ENCODE peak calls at places on chromosomes 4 and X, in eight cellular contexts. D is sigmoid colon, A is fibroblast of lung, R is breast epithelium, C is HepG2, W is A549, N is neural progenitor cell, Q is BJ. U is an unnamed sample.

GRCh38 chr4:73443224-73443623 is 7.2 kb downstream of the AFP start:
- DNase-seq in D (no peak), A (no peak), R (no peak), C (no peak), W (no peak), N (no peak), Q (no peak), U (no peak)

GRCh38 chr4:142614621-142615323 is 231.3 kb downstream of the INPP4B start:
- DNase-seq in D (no peak), A (peak; percentile 77), R (no peak), C (no peak), W (peak; percentile 4), N (no peak), Q (peak; percentile 56), U (peak; percentile 79)

GRCh38 chrX:17632942-17633341 is 104.4 kb upstream of the SCML1 start:
- DNase-seq in D (no peak), A (no peak), R (no peak), C (no peak), W (no peak), N (no peak), Q (no peak), U (peak; percentile 25)

GRCh38 chrX:154135458-154136229 is 8.4 kb upstream of the OPN1LW start:
- DNase-seq in D (no peak), A (no peak), R (no peak), C (no peak), W (no peak), N (no peak), Q (no peak), U (no peak)

GRCh38 chrX:153509592-153509991 is 7.8 kb upstream of the ATP2B3 start:
- DNase-seq in D (no peak), A (no peak), R (no peak), C (no peak), W (no peak), N (no peak), Q (no peak), U (no peak)

GRCh38 chr4:14924945-14925344 is 77.3 kb upstream of the CPEB2 start:
- DNase-seq in D (no peak), A (no peak), R (no peak), C (no peak), W (no peak), N (no peak), Q (no peak), U (no peak)

GRCh38 chrX:124216396-124217124 is 115.9 kb upstream of the TEX13D start:
- DNase-seq in D (no peak), A (no peak), R (no peak), C (no peak), W (no peak), N (peak; percentile 69), Q (no peak), U (no peak)

GRCh38 chr4:110271986-110272385 is 73.6 kb upstream of the ELOVL6 start:
- DNase-seq in D (no peak), A (peak; percentile 50), R (no peak), C (no peak), W (no peak), N (no peak), Q (no peak), U (peak; percentile 12)

GRCh38 chrX:110316351-110317078 is 1.4 kb downstream of the AMMECR1 start:
- DNase-seq in D (no peak), A (no peak), R (no peak), C (no peak), W (no peak), N (peak; percentile 9), Q (no peak), U (peak; percentile 12)

GRCh38 chr4:88188738-88189417 is 30.4 kb upstream of the ABCG2 start:
- DNase-seq in D (no peak), A (no peak), R (no peak), C (no peak), W (no peak), N (no peak), Q (no peak), U (no peak)

GRCh38 chrX:44093431-44093830 is 120.2 kb upstream of the NDP start:
- DNase-seq in D (no peak), A (no peak), R (no peak), C (no peak), W (no peak), N (no peak), Q (no peak), U (no peak)

GRCh38 chr4:8322794-8323704 is 53.5 kb downstream of the HTRA3 start:
- DNase-seq in D (peak; percentile 44), A (no peak), R (no peak), C (no peak), W (no peak), N (no peak), Q (no peak), U (no peak)

GRCh38 chrX:103919336-103919682 is 43.1 kb upstream of the TMSB15B start:
- DNase-seq in D (no peak), A (peak; percentile 54), R (no peak), C (no peak), W (peak; percentile 72), N (no peak), Q (no peak), U (peak; percentile 49)

GRCh38 chr4:73816814-73817213 is 19.7 kb upstream of the CXCL6 start:
- DNase-seq in D (no peak), A (peak; percentile 95), R (no peak), C (no peak), W (peak; percentile 66), N (no peak), Q (peak; percentile 27), U (peak; percentile 94)

GRCh38 chr4:184475096-184475461 is 729 bp upstream of the IRF2 start:
- DNase-seq in D (peak; percentile 84), A (peak; percentile 42), R (no peak), C (no peak), W (peak; percentile 27), N (no peak), Q (no peak), U (peak; percentile 65)

GRCh38 chrX:34918856-34919255 is 23.7 kb upstream of the FAM47B start:
- DNase-seq in D (no peak), A (peak; percentile 57), R (no peak), C (peak; percentile 9), W (peak; percentile 70), N (peak; percentile 74), Q (no peak), U (peak; percentile 73)
- TF ChIP-seq CTCF in D (no peak), A (peak; percentile 53), R (no peak), C (no peak), W (peak; percentile 58), N (peak; percentile 69), Q (peak; percentile 41), U (peak; percentile 50)

GRCh38 chr4:185645403-185645802 is 110.1 kb upstream of the PDLIM3 start:
- DNase-seq in D (no peak), A (no peak), R (no peak), C (no peak), W (no peak), N (no peak), Q (no peak), U (no peak)
- H3K4me3 ChIP-seq in D (no peak overlapping the region), A (no peak overlapping the region), R (no peak overlapping the region), C (no peak overlapping the region), W (no peak overlapping the region), N (no peak overlapping the region), Q (no peak overlapping the region), U (no peak overlapping the region)

DNA sequence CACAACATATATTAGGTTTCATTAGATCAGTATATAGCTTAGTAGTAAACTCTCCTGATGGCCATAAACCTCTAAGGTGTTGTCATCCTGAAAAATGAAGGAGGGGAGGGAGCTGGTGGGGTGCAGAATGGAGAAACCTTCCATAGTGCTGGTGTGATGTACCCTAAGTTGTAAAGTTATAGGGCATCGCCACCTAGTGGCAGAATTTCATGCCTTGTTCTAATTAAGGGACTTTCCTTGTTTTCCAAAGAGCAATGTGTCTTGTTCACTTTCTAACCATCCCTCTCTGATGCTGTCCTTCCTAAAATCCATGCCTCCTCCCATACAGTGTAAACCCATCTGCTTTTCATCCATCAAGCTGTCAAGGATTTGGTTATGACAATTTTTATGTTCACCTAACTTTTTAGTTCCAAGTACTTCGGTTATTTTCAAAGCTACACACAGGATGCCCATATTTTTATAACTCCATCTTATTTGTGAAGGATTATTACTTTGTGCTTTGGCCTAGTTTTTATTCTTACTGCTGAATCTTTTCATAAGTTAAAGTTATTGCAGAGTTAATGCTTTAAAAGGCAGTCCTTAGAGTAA is 4.5 kb downstream of the NBDY start:
- DNase-seq in D (peak; percentile 71), A (peak; percentile 13), R (no peak), C (peak; percentile 17), W (peak; percentile 53), N (peak; percentile 73), Q (no peak), U (peak; percentile 51)
- TF ChIP-seq CTCF in D (peak; percentile 34), A (peak; percentile 55), R (peak; percentile 44), C (peak; percentile 71), W (peak; percentile 61), N (peak; percentile 77), Q (peak; percentile 54), U (peak; percentile 66)

DNA sequence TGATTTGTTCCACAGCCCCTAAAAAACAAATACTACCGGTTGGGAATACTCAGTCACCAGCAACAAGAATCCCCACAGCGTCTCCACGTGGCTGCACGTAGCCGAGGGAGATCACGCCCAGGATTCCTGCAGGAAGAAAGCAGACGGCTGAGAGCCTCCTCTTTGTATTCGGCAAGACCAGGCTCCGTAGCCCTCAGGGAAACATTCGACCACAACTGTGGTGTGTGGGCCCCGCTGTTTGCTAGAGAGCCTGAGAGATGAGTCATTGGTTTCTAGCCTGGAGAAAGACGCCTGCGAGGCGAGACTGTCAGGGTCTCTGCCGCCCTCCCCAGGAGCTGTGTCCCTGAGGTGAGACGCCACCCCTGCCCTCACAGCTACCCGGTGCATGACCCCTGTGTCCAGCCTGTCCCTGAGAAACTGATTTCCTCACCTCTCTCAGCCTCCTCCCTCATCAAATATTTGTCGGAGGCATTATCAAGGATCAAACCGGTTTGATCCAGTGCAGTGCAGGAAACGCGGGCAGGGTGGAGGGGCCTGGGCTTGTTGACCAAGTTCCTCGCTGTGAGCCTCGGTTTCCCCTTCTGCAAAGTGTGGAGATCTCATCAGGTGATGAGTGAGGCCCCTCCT is 4.7 kb upstream of the S100P start:
- DNase-seq in D (no peak), A (peak; percentile 96), R (peak; percentile 82), C (peak; percentile 91), W (peak; percentile 82), N (peak; percentile 31), Q (peak; percentile 68), U (peak; percentile 89)
- H3K4me3 ChIP-seq in D (no peak overlapping the region), A (no peak overlapping the region), R (peak overlapping the region; percentile 6), C (peak overlapping the region; percentile 66), W (no peak overlapping the region), N (no peak overlapping the region), Q (no peak overlapping the region), U (no peak overlapping the region)

DNA sequence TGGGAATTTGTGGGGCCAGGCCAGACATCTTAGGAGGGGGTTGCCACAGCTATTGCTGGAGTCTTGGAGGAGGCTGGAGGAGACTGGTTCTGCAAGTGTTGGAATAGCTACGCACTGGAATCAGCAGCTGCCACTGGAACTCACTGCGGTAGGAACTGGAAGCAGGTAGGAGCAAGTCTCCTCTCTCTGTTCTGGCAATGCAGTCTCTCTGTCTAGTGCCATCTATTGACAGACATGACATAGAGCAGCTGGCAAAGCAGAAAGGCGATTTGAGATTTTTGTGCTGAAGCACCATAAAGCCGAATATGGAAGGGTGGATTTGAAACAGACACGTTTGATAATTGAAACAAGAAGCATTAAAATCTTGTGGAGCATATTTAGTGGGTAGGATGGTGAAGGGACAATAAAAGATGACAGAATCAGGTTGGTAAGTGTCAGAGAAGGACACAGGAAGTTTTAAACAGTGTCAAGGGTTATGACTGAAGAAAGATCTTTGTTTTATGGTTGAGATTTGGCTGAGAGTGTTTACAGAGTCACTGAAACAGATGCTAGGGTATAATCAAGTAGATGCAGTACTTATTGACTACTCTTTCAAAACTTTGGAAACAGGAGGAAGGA is 23.5 kb upstream of the SYNPO2 start:
- DNase-seq in D (no peak), A (peak; percentile 66), R (no peak), C (peak; percentile 56), W (peak; percentile 50), N (peak; percentile 73), Q (no peak), U (peak; percentile 61)
- TF ChIP-seq CTCF in D (peak; percentile 30), A (peak; percentile 76), R (peak; percentile 65), C (peak; percentile 84), W (peak; percentile 50), N (peak; percentile 74), Q (peak; percentile 84), U (peak; percentile 87)